ENCODE peak calls at places on chromosome 12, in five cellular contexts. G is HCT116, O is SJSA1, Y is stomach, K is ascending aorta. F is an unnamed sample.

GRCh38 chr12:66188584-66189475 is at the start of gene IRAK3:
- DNase-seq in G (no peak), O (no peak), Y (peak; percentile 86), K (peak; percentile 65), F (peak; percentile 75)

GRCh38 chr12:109305547-109305946 is 3.5 kb downstream of the FOXN4 start:
- DNase-seq in G (no peak), O (no peak), Y (no peak), K (no peak), F (no peak)

GRCh38 chr12:38921025-38921677 is 15.8 kb upstream of the CPNE8 start:
- DNase-seq in G (peak; percentile 69), O (no peak), Y (peak; percentile 50), K (no peak), F (peak; percentile 65)

GRCh38 chr12:62466018-62466595 is 519 bp upstream of the MON2 start:
- DNase-seq in G (no peak), O (no peak), Y (peak; percentile 35), K (no peak), F (peak; percentile 31)

GRCh38 chr12:96501139-96501741 is 11.9 kb downstream of the CFAP54 start:
- DNase-seq in G (peak; percentile 70), O (peak; percentile 68), Y (peak; percentile 46), K (no peak), F (no peak)

GRCh38 chr12:68470664-68471328 is 138.6 kb upstream of the MDM1 start:
- DNase-seq in G (no peak), O (no peak), Y (no peak), K (no peak), F (no peak)

GRCh38 chr12:123937707-123938600 is 34.7 kb downstream of the CCDC92 start:
- DNase-seq in G (no peak), O (peak; percentile 64), Y (no peak), K (no peak), F (no peak)

GRCh38 chr12:124915249-124916236 is 1.1 kb upstream of the UBC start:
- DNase-seq in G (no peak), O (peak; percentile 60), Y (peak; percentile 60), K (no peak), F (no peak)

GRCh38 chr12:131126662-131127173 is 173.0 kb downstream of the ADGRD1 start:
- DNase-seq in G (no peak), O (peak; percentile 28), Y (no peak), K (no peak), F (no peak)

GRCh38 chr12:132414634-132415340 is 75.2 kb upstream of the FBRSL1 start:
- DNase-seq in G (peak; percentile 65), O (peak; percentile 78), Y (peak; percentile 84), K (no peak), F (peak; percentile 89)

GRCh38 chr12:54368709-54369596 is 4.7 kb upstream of the GPR84 start:
- DNase-seq in G (peak; percentile 67), O (peak; percentile 87), Y (peak; percentile 93), K (peak; percentile 62), F (peak; percentile 90)

GRCh38 chr12:53197011-53197640 is 9.9 kb downstream of the ITGB7 start:
- DNase-seq in G (no peak), O (no peak), Y (no peak), K (no peak), F (no peak)

GRCh38 chr12:1605129-1606020 is 11.0 kb upstream of the FBXL14 start:
- DNase-seq in G (peak; percentile 78), O (peak; percentile 77), Y (peak; percentile 73), K (peak; percentile 32), F (peak; percentile 79)

GRCh38 chr12:13124661-13125505 is 21.4 kb upstream of the GSG1 start:
- DNase-seq in G (no peak), O (peak; percentile 57), Y (no peak), K (no peak), F (no peak)

GRCh38 chr12:57965766-57966165 is 24.4 kb downstream of the ATP23 start:
- DNase-seq in G (no peak), O (peak; percentile 95), Y (no peak), K (no peak), F (no peak)

GRCh38 chr12:13950502-13950901 is 30.9 kb downstream of the GRIN2B start:
- DNase-seq in G (peak; percentile 7), O (no peak), Y (no peak), K (no peak), F (no peak)

GRCh38 chr12:113371808-113372207 is 13.4 kb downstream of the PLBD2 start:
- DNase-seq in G (no peak), O (no peak), Y (no peak), K (no peak), F (no peak)

GRCh38 chr12:50404307-50404706 is 3.6 kb downstream of the LARP4 start:
- DNase-seq in G (no peak), O (no peak), Y (no peak), K (no peak), F (no peak)

GRCh38 chr12:1103051-1103450 is 112.0 kb downstream of the ERC1 start:
- DNase-seq in G (no peak), O (no peak), Y (no peak), K (no peak), F (no peak)

GRCh38 chr12:100058482-100059029 is 73.8 kb upstream of the ANKS1B start:
- DNase-seq in G (no peak), O (no peak), Y (no peak), K (no peak), F (no peak)

GRCh38 chr12:23066095-23066494 is 441.1 kb downstream of the ETNK1 start:
- DNase-seq in G (no peak), O (no peak), Y (no peak), K (no peak), F (no peak)

GRCh38 chr12:100741084-100741711 is 53.4 kb upstream of the ANO4 start:
- DNase-seq in G (peak; percentile 6), O (no peak), Y (no peak), K (no peak), F (no peak)

GRCh38 chr12:94749890-94750289 is 99.5 kb upstream of the TMCC3 start:
- DNase-seq in G (no peak), O (no peak), Y (no peak), K (no peak), F (no peak)

GRCh38 chr12:64682572-64683277 is 72.4 kb downstream of the RASSF3 start:
- DNase-seq in G (no peak), O (no peak), Y (no peak), K (no peak), F (no peak)
- H3K27ac ChIP-seq in G (no peak overlapping the region), O (no peak overlapping the region), Y (peak overlapping the region; percentile 82), K (peak overlapping the region; percentile 93), F (no peak overlapping the region)

GRCh38 chr12:3810016-3810370 is 57.1 kb upstream of the CRACR2A start:
- DNase-seq in G (no peak), O (no peak), Y (no peak), K (no peak), F (no peak)
- H3K27ac ChIP-seq in G (no peak overlapping the region), O (no peak overlapping the region), Y (no peak overlapping the region), K (no peak overlapping the region), F (no peak overlapping the region)

GRCh38 chr12:26741828-26742227 is 91.2 kb downstream of the ITPR2 start:
- DNase-seq in G (no peak), O (no peak), Y (no peak), K (no peak), F (no peak)
- H3K27ac ChIP-seq in G (no peak overlapping the region), O (no peak overlapping the region), Y (no peak overlapping the region), K (no peak overlapping the region), F (no peak overlapping the region)

GRCh38 chr12:71195338-71195896 is 37.6 kb upstream of the TSPAN8 start:
- DNase-seq in G (no peak), O (no peak), Y (no peak), K (no peak), F (no peak)
- H3K27ac ChIP-seq in G (no peak overlapping the region), O (no peak overlapping the region), Y (no peak overlapping the region), K (no peak overlapping the region), F (no peak overlapping the region)

DNA sequence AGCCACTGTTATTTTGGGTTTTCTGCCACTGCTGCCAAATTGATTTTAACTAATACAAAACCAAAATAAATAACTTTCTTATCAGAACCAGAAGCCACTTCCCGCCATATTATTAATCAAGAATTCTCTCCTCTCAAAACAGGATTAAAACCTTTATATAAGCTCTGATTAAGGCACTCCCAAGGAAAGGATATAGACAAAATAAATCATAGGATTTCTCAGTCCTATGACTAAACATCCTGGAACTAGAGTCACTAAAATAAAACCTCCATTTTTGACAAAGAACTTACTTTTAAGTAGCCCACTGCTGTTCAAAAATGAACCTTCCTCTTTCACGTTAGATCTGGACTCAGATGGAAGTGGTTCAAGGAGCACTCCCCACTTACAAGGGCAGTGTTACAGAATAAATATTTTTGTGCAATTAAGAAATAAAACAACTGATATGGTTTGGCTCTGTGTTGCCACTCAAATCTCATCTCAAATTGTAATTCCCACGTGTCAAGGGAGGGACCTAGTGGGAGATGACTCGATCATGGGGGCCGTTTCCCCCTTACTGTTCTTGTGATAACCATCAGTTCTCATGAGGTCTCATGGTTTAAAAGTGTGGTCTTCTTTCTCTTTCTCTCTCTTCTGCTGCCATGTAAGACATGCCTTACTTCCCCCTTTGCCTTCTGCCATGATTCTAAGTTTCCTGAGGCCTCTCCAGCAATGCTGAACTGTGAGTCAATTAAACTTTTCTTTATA is 26.4 kb downstream of the GXYLT1 start:
- DNase-seq in G (no peak), O (no peak), Y (no peak), K (no peak), F (no peak)
- H3K27ac ChIP-seq in G (no peak overlapping the region), O (no peak overlapping the region), Y (no peak overlapping the region), K (peak overlapping the region; percentile 19), F (no peak overlapping the region)

DNA sequence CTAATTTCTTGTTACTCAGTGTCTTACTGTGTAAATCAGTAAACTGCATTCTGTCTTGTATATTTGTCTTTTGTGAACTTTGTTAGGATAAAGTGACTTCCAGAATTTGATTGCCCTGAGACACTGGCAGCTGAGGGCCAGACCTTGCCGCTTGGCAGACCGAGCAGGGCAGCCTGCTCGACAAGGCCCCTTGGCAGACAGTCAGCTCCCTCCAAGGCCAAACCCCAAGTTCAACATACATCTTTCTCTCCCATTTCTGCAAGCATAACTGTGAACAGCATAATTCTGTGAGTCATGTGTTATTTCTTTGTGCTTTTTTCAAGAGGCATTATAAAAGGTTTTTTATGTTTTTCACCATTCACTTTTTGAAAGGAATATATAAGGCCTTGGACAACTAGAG is 39.2 kb upstream of the BMAL2 start:
- DNase-seq in G (no peak), O (no peak), Y (peak; percentile 73), K (no peak), F (peak; percentile 92)
- H3K27ac ChIP-seq in G (no peak overlapping the region), O (no peak overlapping the region), Y (peak overlapping the region; percentile 31), K (peak overlapping the region; percentile 90), F (peak overlapping the region; percentile 59)

GRCh38 chr12:92926549-92926948 is 2.5 kb downstream of the EEA1 start:
- DNase-seq in G (no peak), O (no peak), Y (no peak), K (no peak), F (no peak)
- H3K27ac ChIP-seq in G (no peak overlapping the region), O (peak overlapping the region; percentile 97), Y (peak overlapping the region; percentile 99), K (peak overlapping the region; percentile 98), F (no peak overlapping the region)

DNA sequence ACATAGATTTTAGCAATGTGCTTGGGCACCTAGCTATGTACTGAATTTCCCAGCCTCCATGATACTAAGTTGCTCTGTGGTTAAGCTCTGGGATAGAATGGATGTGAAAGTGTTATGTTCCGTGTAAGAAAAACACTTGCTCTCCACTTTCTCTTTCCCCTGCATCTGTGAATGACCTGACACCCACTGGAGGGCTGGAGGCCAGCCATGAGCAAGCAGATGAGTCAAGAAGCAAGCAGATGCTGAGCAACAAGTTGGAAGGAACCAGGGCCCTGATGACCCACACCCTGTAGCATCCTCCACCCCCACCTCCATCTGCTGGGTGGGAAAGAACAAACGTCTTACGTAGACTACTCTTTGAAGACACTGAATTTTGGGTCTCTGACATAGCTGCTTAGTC is 56.6 kb downstream of the EID3 start:
- DNase-seq in G (no peak), O (no peak), Y (no peak), K (no peak), F (no peak)
- H3K27ac ChIP-seq in G (no peak overlapping the region), O (no peak overlapping the region), Y (no peak overlapping the region), K (no peak overlapping the region), F (no peak overlapping the region)